ENCODE peak calls at places on chromosome 16, in nine cellular contexts. C is AG08395; N is mammary epithelial cell; L is stimulated activated CD4-positive, alpha-beta T cell treated with anti-CD3 and anti-CD28 coated beads, Interleukin-1b, Interleukin-23, amount 100 ng/mL, for 4 hours; P is iPS-NIHi11; U is GM12865; Y is AG04449; I is SK-N-SH; K is AG09309. T is an unnamed sample.

GRCh38 chr16:56336071-56336688 is 89.2 kb downstream of the AMFR start:
- DNase-seq in C (no peak), N (peak; percentile 31), L (no peak), P (no peak), U (no peak), Y (no peak), I (no peak), K (no peak), T (peak; percentile 34)

GRCh38 chr16:15856217-15856616 is 611 bp downstream of the MYH11 start:
- DNase-seq in C (no peak), N (no peak), L (no peak), P (no peak), U (no peak), Y (no peak), I (no peak), K (no peak), T (no peak)

GRCh38 chr16:77739493-77739892 is 17.2 kb downstream of the NUDT7 start:
- DNase-seq in C (no peak), N (peak; percentile 48), L (no peak), P (no peak), U (no peak), Y (no peak), I (no peak), K (no peak), T (no peak)

GRCh38 chr16:15827299-15827698 is 29.5 kb downstream of the MYH11 start:
- DNase-seq in C (no peak), N (no peak), L (no peak), P (no peak), U (no peak), Y (no peak), I (no peak), K (no peak), T (no peak)

GRCh38 chr16:10870137-10870776 is 6.7 kb upstream of the CIITA start:
- DNase-seq in C (no peak), N (no peak), L (no peak), P (no peak), U (peak; percentile 86), Y (no peak), I (no peak), K (no peak), T (no peak)

GRCh38 chr16:88640039-88640495 is 1.7 kb downstream of the IL17C start:
- DNase-seq in C (no peak), N (no peak), L (no peak), P (no peak), U (no peak), Y (no peak), I (no peak), K (no peak), T (no peak)

GRCh38 chr16:87552072-87552718 is 50.1 kb upstream of the JPH3 start:
- DNase-seq in C (no peak), N (no peak), L (no peak), P (no peak), U (no peak), Y (no peak), I (no peak), K (no peak), T (no peak)

GRCh38 chr16:15498427-15499175 is 64.2 kb downstream of the BMERB1 start:
- DNase-seq in C (no peak), N (no peak), L (no peak), P (peak; percentile 31), U (no peak), Y (no peak), I (no peak), K (no peak), T (no peak)

GRCh38 chr16:72996291-72997062 is 51.5 kb downstream of the ZFHX3 start:
- DNase-seq in C (no peak), N (no peak), L (no peak), P (no peak), U (no peak), Y (no peak), I (no peak), K (no peak), T (no peak)

GRCh38 chr16:31421587-31421986 is 6.6 kb downstream of the COX6A2 start:
- DNase-seq in C (no peak), N (peak; percentile 61), L (no peak), P (no peak), U (peak; percentile 64), Y (no peak), I (no peak), K (no peak), T (no peak)

GRCh38 chr16:81633147-81633619 is 145.9 kb upstream of the PLCG2 start:
- DNase-seq in C (no peak), N (no peak), L (no peak), P (peak; percentile 60), U (no peak), Y (no peak), I (no peak), K (no peak), T (no peak)

GRCh38 chr16:70433456-70434103 is 5.3 kb downstream of the ST3GAL2 start:
- DNase-seq in C (peak; percentile 67), N (no peak), L (no peak), P (no peak), U (no peak), Y (no peak), I (peak; percentile 70), K (peak; percentile 67), T (no peak)

GRCh38 chr16:71807905-71808592 is 585 bp downstream of the AP1G1 start:
- DNase-seq in C (peak; percentile 28), N (peak; percentile 54), L (peak; percentile 50), P (no peak), U (no peak), Y (no peak), I (no peak), K (no peak), T (peak; percentile 31)

GRCh38 chr16:48862087-48862532 is 252.1 kb upstream of the N4BP1 start:
- DNase-seq in C (peak; percentile 60), N (peak; percentile 77), L (no peak), P (peak; percentile 65), U (no peak), Y (no peak), I (no peak), K (peak; percentile 32), T (peak; percentile 47)

GRCh38 chr16:9302102-9302501 is 210.7 kb downstream of the HAPSTR1 start:
- DNase-seq in C (no peak), N (no peak), L (no peak), P (no peak), U (no peak), Y (no peak), I (no peak), K (no peak), T (no peak)

GRCh38 chr16:66910175-66910940 is 8.3 kb downstream of the CDH16 start:
- DNase-seq in C (no peak), N (no peak), L (no peak), P (no peak), U (no peak), Y (no peak), I (no peak), K (no peak), T (no peak)

GRCh38 chr16:1979271-1980025 is 1.8 kb downstream of the NOXO1 start:
- DNase-seq in C (no peak), N (peak; percentile 87), L (no peak), P (peak; percentile 88), U (no peak), Y (no peak), I (no peak), K (no peak), T (peak; percentile 69)

GRCh38 chr16:82344157-82344556 is 174.1 kb upstream of the MPHOSPH6 start:
- DNase-seq in C (no peak), N (no peak), L (no peak), P (peak; percentile 49), U (peak; percentile 20), Y (no peak), I (no peak), K (no peak), T (no peak)